ENCODE peak calls at places on chromosomes 5 and 9, in seven cellular contexts. One of them, this sample, is unnamed.

GRCh38 chr5:94064025-94064424 is 322.6 kb upstream of the POU5F2 start:
- DNase-seq in lower lobe of right lung: no peak
- DNase-seq in tibial nerve: no peak
- DNase-seq in fibroblast of lung: no peak
- DNase-seq in SJSA1: no peak
- DNase-seq in CD4-positive, alpha-beta memory T cell: no peak
- DNase-seq in GM23248: no peak
- DNase-seq in this sample: no peak

GRCh38 chr9:7177383-7177782 is 419.6 kb downstream of the KDM4C start:
- DNase-seq in fibroblast of lung: no peak
- DNase-seq in CD4-positive, alpha-beta memory T cell: no peak
- DNase-seq in lower lobe of right lung: no peak
- DNase-seq in GM23248: no peak
- DNase-seq in tibial nerve: no peak
- DNase-seq in SJSA1: no peak
- DNase-seq in this sample: peak; percentile 18

GRCh38 chr5:172439785-172440480 is 14.4 kb downstream of the SH3PXD2B start:
- DNase-seq in SJSA1: no peak
- DNase-seq in lower lobe of right lung: peak; percentile 70
- DNase-seq in fibroblast of lung: no peak
- DNase-seq in tibial nerve: no peak
- DNase-seq in GM23248: no peak
- DNase-seq in CD4-positive, alpha-beta memory T cell: no peak
- DNase-seq in this sample: no peak

GRCh38 chr5:124054564-124054963 is 542.6 kb downstream of the CSNK1G3 start:
- DNase-seq in fibroblast of lung: no peak
- DNase-seq in tibial nerve: no peak
- DNase-seq in CD4-positive, alpha-beta memory T cell: no peak
- DNase-seq in GM23248: no peak
- DNase-seq in SJSA1: no peak
- DNase-seq in lower lobe of right lung: no peak
- DNase-seq in this sample: no peak

GRCh38 chr5:102481044-102481715 is 17.6 kb downstream of the SLCO6A1 start:
- DNase-seq in tibial nerve: no peak
- DNase-seq in fibroblast of lung: no peak
- DNase-seq in CD4-positive, alpha-beta memory T cell: no peak
- DNase-seq in SJSA1: no peak
- DNase-seq in GM23248: peak; percentile 36
- DNase-seq in lower lobe of right lung: no peak
- DNase-seq in this sample: no peak

GRCh38 chr5:51495672-51496071 is 112.4 kb downstream of the ISL1 start:
- DNase-seq in tibial nerve: no peak
- DNase-seq in lower lobe of right lung: no peak
- DNase-seq in GM23248: peak; percentile 19
- DNase-seq in CD4-positive, alpha-beta memory T cell: no peak
- DNase-seq in fibroblast of lung: peak; percentile 14
- DNase-seq in SJSA1: peak; percentile 80
- DNase-seq in this sample: peak; percentile 95

GRCh38 chr9:29208670-29209069 is 1635.4 kb upstream of the C9orf72 start:
- DNase-seq in lower lobe of right lung: no peak
- DNase-seq in fibroblast of lung: no peak
- DNase-seq in CD4-positive, alpha-beta memory T cell: no peak
- DNase-seq in GM23248: no peak
- DNase-seq in SJSA1: no peak
- DNase-seq in tibial nerve: no peak
- DNase-seq in this sample: no peak

GRCh38 chr9:116837038-116837998 is 150.2 kb downstream of the TRIM32 start:
- DNase-seq in CD4-positive, alpha-beta memory T cell: no peak
- DNase-seq in fibroblast of lung: no peak
- DNase-seq in lower lobe of right lung: no peak
- DNase-seq in GM23248: no peak
- DNase-seq in tibial nerve: no peak
- DNase-seq in SJSA1: no peak
- DNase-seq in this sample: peak; percentile 84

GRCh38 chr9:133323991-133324703 is 11.8 kb downstream of the SURF6 start:
- DNase-seq in CD4-positive, alpha-beta memory T cell: no peak
- DNase-seq in tibial nerve: no peak
- DNase-seq in GM23248: no peak
- DNase-seq in SJSA1: no peak
- DNase-seq in lower lobe of right lung: no peak
- DNase-seq in fibroblast of lung: no peak
- DNase-seq in this sample: no peak

GRCh38 chr5:91155238-91155637 is 227.9 kb downstream of the ARRDC3 start:
- DNase-seq in CD4-positive, alpha-beta memory T cell: no peak
- DNase-seq in lower lobe of right lung: no peak
- DNase-seq in GM23248: no peak
- DNase-seq in fibroblast of lung: no peak
- DNase-seq in SJSA1: no peak
- DNase-seq in tibial nerve: no peak
- DNase-seq in this sample: no peak

GRCh38 chr5:178143901-178144300 is 9.8 kb downstream of the NHP2 start:
- DNase-seq in lower lobe of right lung: no peak
- DNase-seq in CD4-positive, alpha-beta memory T cell: no peak
- DNase-seq in GM23248: no peak
- DNase-seq in fibroblast of lung: peak; percentile 86
- DNase-seq in SJSA1: no peak
- DNase-seq in tibial nerve: no peak
- DNase-seq in this sample: no peak

GRCh38 chr5:38316544-38317224 is 58.3 kb downstream of the EGFLAM start:
- DNase-seq in SJSA1: peak; percentile 25
- DNase-seq in GM23248: peak; percentile 61
- DNase-seq in tibial nerve: peak; percentile 48
- DNase-seq in lower lobe of right lung: no peak
- DNase-seq in CD4-positive, alpha-beta memory T cell: no peak
- DNase-seq in fibroblast of lung: peak; percentile 55
- DNase-seq in this sample: no peak

GRCh38 chr5:154972476-154973080 is 31.7 kb downstream of the MRPL22 start:
- DNase-seq in fibroblast of lung: peak; percentile 45
- DNase-seq in lower lobe of right lung: no peak
- DNase-seq in tibial nerve: peak; percentile 13
- DNase-seq in CD4-positive, alpha-beta memory T cell: no peak
- DNase-seq in SJSA1: peak; percentile 18
- DNase-seq in GM23248: peak; percentile 64
- DNase-seq in this sample: no peak

GRCh38 chr5:88881566-88881965 is 1.4 kb downstream of the MEF2C start:
- DNase-seq in SJSA1: no peak
- DNase-seq in CD4-positive, alpha-beta memory T cell: no peak
- DNase-seq in lower lobe of right lung: no peak
- DNase-seq in GM23248: peak; percentile 54
- DNase-seq in tibial nerve: no peak
- DNase-seq in fibroblast of lung: peak; percentile 41
- DNase-seq in this sample: no peak

GRCh38 chr9:89869774-89870173 is 265.0 kb downstream of the GADD45G start:
- DNase-seq in SJSA1: no peak
- DNase-seq in tibial nerve: no peak
- DNase-seq in CD4-positive, alpha-beta memory T cell: no peak
- DNase-seq in lower lobe of right lung: peak; percentile 16
- DNase-seq in GM23248: no peak
- DNase-seq in fibroblast of lung: peak; percentile 13
- DNase-seq in this sample: no peak

DNA sequence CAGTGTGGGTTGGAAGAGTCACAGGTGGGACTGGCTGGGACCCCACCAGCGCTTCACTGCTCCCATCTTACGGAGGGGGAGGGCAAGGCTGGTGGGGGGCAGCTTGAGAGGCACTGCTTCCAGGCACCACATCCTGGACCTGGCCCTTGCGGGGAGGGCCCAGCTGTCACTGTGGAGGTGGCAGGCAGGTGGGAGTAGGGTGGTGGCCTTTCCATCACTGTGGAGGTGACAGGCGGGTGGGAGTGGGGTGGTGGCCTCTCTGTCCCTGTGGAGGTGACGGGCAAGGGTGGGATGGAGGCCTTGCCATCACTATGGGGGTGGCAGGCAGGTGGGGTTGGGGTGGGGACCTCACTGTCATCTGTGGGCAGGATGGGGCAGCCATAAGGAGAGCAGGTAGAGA is 20.6 kb downstream of the RXRA start:
- DNase-seq in lower lobe of right lung: no peak
- DNase-seq in CD4-positive, alpha-beta memory T cell: no peak
- DNase-seq in tibial nerve: no peak
- DNase-seq in fibroblast of lung: no peak
- DNase-seq in GM23248: no peak
- DNase-seq in SJSA1: no peak
- DNase-seq in this sample: no peak
- H3K4me1 ChIP-seq in lower lobe of right lung: peaks cover 83% of the 10 kb centered on the region
- H3K4me1 ChIP-seq in CD4-positive, alpha-beta memory T cell: peaks cover 6% of the 10 kb centered on the region
- H3K4me1 ChIP-seq in tibial nerve: peaks cover 100% of the 10 kb centered on the region
- H3K4me1 ChIP-seq in fibroblast of lung: no peaks in the 10 kb centered on the region
- H3K4me1 ChIP-seq in GM23248: peaks cover 7% of the 10 kb centered on the region
- H3K4me1 ChIP-seq in SJSA1: no peaks in the 10 kb centered on the region
- H3K4me1 ChIP-seq in this sample: peaks cover 3% of the 10 kb centered on the region

DNA sequence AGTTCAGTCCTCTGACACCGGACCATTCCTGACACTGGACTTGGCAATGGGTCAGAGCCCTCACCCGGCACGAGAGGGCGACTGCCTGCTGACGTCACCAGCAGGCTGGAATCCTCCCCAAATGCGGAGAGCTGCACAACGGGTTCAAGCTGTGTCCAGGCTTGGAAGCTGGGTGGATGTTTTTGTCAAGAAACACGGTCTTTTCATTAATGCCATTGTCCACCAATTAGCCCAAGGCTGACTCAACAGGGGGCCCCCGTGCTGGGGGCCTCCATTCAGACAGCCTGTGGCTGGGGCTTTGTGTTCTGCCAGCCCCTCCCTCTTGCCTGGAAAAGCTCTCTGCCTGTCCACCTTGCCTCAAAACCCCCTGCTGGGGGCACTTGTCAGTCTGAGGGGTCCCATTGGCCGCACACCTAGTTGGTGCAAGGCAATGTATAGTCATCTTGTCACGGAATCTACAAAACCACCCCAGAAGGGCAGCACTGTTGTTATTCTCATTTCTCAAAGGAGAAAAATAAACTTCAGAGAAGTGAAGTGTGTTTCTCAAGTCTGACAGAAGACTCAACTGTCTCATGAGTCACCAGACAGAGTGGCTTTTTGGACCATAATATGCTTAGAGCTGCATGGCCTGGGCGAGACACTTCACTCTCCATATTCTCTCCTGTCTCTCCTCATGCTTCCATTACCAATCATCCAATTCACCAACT is 24.6 kb downstream of the NDUFA8 start:
- DNase-seq in GM23248: peak; percentile 64
- DNase-seq in CD4-positive, alpha-beta memory T cell: no peak
- DNase-seq in tibial nerve: no peak
- DNase-seq in SJSA1: peak; percentile 87
- DNase-seq in lower lobe of right lung: no peak
- DNase-seq in fibroblast of lung: peak; percentile 35
- DNase-seq in this sample: no peak
- H3K4me1 ChIP-seq in GM23248: peaks cover 5% of the 10 kb centered on the region
- H3K4me1 ChIP-seq in CD4-positive, alpha-beta memory T cell: no peaks in the 10 kb centered on the region
- H3K4me1 ChIP-seq in tibial nerve: peaks cover 12% of the 10 kb centered on the region
- H3K4me1 ChIP-seq in SJSA1: peaks cover 31% of the 10 kb centered on the region
- H3K4me1 ChIP-seq in lower lobe of right lung: peaks cover 11% of the 10 kb centered on the region
- H3K4me1 ChIP-seq in fibroblast of lung: peaks cover 2% of the 10 kb centered on the region
- H3K4me1 ChIP-seq in this sample: no peaks in the 10 kb centered on the region

DNA sequence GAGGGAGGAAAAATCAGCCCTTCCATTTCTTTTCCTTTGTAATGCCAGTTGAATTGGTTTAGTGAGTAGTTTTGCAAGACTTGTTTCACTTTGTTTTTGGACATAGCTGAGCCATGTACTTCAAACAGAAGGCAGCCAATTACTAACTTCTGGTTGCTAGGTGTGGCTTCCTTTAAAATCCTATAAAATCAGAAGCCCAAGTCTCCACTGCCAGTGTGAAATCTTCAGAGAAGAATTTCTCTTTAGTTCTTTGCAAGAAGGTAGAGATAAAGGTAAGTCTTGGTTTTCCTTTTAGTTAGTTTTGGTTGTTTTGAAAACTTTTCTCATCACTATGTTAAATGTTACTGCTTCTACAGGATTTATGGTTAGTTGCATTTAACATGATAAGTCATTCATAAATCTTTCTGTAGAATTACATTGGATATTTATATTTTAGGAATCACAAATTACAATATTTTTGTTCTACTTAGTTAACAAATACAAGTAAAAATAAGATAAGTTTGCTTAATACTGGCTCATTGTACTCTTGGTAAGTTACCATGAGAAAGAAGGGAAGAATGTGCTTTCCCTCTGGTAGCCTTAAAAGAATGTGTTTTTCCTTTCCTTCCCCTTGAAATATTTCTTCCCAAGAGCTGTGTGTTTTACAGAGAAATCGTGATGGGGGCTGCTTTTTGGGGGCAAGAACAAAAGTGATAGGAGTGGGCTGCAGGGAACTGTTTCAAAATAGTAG is at the start of gene ANXA1:
- DNase-seq in SJSA1: peak; percentile 72
- DNase-seq in CD4-positive, alpha-beta memory T cell: peak; percentile 75
- DNase-seq in lower lobe of right lung: no peak
- DNase-seq in GM23248: peak; percentile 95
- DNase-seq in tibial nerve: peak; percentile 55
- DNase-seq in fibroblast of lung: peak; percentile 95
- DNase-seq in this sample: peak; percentile 85
- H3K4me1 ChIP-seq in SJSA1: peaks cover 61% of the 10 kb centered on the region
- H3K4me1 ChIP-seq in CD4-positive, alpha-beta memory T cell: peaks cover 55% of the 10 kb centered on the region
- H3K4me1 ChIP-seq in lower lobe of right lung: peaks cover 72% of the 10 kb centered on the region
- H3K4me1 ChIP-seq in GM23248: peaks cover 60% of the 10 kb centered on the region
- H3K4me1 ChIP-seq in tibial nerve: peaks cover 67% of the 10 kb centered on the region
- H3K4me1 ChIP-seq in fibroblast of lung: peaks cover 17% of the 10 kb centered on the region
- H3K4me1 ChIP-seq in this sample: peaks cover 54% of the 10 kb centered on the region

GRCh38 chr5:36066540-36067210 is at the start of gene UGT3A2:
- DNase-seq in SJSA1: no peak
- DNase-seq in GM23248: no peak
- DNase-seq in tibial nerve: no peak
- DNase-seq in CD4-positive, alpha-beta memory T cell: no peak
- DNase-seq in fibroblast of lung: no peak
- DNase-seq in lower lobe of right lung: no peak
- DNase-seq in this sample: no peak

GRCh38 chr5:36060516-36060885 is 6.2 kb downstream of the UGT3A2 start:
- DNase-seq in CD4-positive, alpha-beta memory T cell: no peak
- DNase-seq in fibroblast of lung: no peak
- DNase-seq in GM23248: peak; percentile 61
- DNase-seq in SJSA1: peak; percentile 62
- DNase-seq in lower lobe of right lung: no peak
- DNase-seq in tibial nerve: no peak
- DNase-seq in this sample: no peak

GRCh38 chr5:36070687-36071571 is 4.2 kb upstream of the UGT3A2 start:
- DNase-seq in tibial nerve: no peak
- DNase-seq in lower lobe of right lung: peak; percentile 53
- DNase-seq in SJSA1: peak; percentile 29
- DNase-seq in CD4-positive, alpha-beta memory T cell: no peak
- DNase-seq in GM23248: peak; percentile 15
- DNase-seq in fibroblast of lung: no peak
- DNase-seq in this sample: no peak

GRCh38 chr5:36068751-36069281 is 2.1 kb upstream of the UGT3A2 start:
- DNase-seq in CD4-positive, alpha-beta memory T cell: no peak
- DNase-seq in tibial nerve: no peak
- DNase-seq in GM23248: no peak
- DNase-seq in SJSA1: no peak
- DNase-seq in lower lobe of right lung: no peak
- DNase-seq in fibroblast of lung: no peak
- DNase-seq in this sample: no peak

DNA sequence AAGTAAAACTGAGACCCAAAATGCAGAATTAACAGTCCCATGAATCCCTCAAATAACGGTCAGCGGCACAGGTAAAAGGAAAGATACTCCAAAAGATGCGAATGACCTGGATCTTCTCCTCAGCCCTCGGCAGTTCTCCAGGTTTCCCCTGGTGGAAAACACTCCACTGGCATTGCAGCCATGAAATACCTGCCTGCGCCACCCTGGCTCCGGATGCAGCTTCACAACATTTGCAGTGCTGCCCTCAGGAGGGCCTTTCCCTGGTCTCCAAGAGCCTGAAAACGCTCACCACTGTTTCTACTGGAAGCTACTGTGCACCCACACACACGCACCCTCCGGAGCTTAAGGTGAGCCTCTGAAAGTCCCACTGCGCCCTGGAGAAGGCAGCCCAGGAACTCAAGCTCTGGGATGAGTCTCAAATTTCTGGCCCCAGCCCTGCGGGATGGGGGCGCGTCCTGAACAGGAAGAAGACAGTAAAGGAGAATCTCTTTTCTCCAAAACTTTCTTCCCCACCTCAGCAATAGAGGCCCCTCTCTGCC is 612 bp downstream of the UGT3A2 start:
- DNase-seq in fibroblast of lung: no peak
- DNase-seq in lower lobe of right lung: no peak
- DNase-seq in tibial nerve: no peak
- DNase-seq in GM23248: no peak
- DNase-seq in SJSA1: no peak
- DNase-seq in CD4-positive, alpha-beta memory T cell: no peak
- DNase-seq in this sample: peak; percentile 25
- H3K4me1 ChIP-seq in fibroblast of lung: no peaks in the 10 kb centered on the region
- H3K4me1 ChIP-seq in lower lobe of right lung: no peaks in the 10 kb centered on the region
- H3K4me1 ChIP-seq in tibial nerve: peaks cover 5% of the 10 kb centered on the region
- H3K4me1 ChIP-seq in GM23248: no peaks in the 10 kb centered on the region
- H3K4me1 ChIP-seq in SJSA1: no peaks in the 10 kb centered on the region
- H3K4me1 ChIP-seq in CD4-positive, alpha-beta memory T cell: no peaks in the 10 kb centered on the region
- H3K4me1 ChIP-seq in this sample: no peaks in the 10 kb centered on the region